ENCODE peak calls at places on chromosomes 11 and 22, in eight cellular contexts. V is suprapubic skin, D is SK-N-SH, Y is pancreas, U is brain microvascular endothelial cell, W is BJ, S is cardiac muscle cell, M is IMR-90. O is an unnamed sample. For H3K27me3, the result is how much of the 10 kb centered on the place peaks cover.

GRCh38 chr11:64238999-64239398 is 1.9 kb upstream of the FKBP2 start:
- DNase-seq in W (no peak), V (no peak), Y (no peak), S (no peak), U (no peak), M (no peak), D (no peak), O (no peak)

GRCh38 chr11:7571640-7572000 is 57.8 kb downstream of the PPFIBP2 start:
- DNase-seq in Y (peak), M (peak), D (peak), S (peak), W (no peak), U (peak), V (no peak), O (no peak)

GRCh38 chr11:18313985-18314763 is 7.8 kb downstream of the HPS5 start:
- DNase-seq in D (no peak), U (peak), W (no peak), Y (no peak), V (no peak), M (peak), S (peak), O (no peak)

GRCh38 chr11:34953955-34954354 is 37.5 kb downstream of the PDHX start:
- DNase-seq in V (no peak), D (no peak), S (no peak), Y (no peak), W (no peak), M (peak), U (no peak), O (no peak)

GRCh38 chr22:42313804-42314581 is 43.5 kb upstream of the TCF20 start:
- DNase-seq in W (no peak), Y (peak), V (no peak), D (peak), U (peak), S (peak), M (peak), O (no peak)

GRCh38 chr22:37089451-37089850 is 20.1 kb downstream of the TMPRSS6 start:
- DNase-seq in W (no peak), V (no peak), S (peak), D (no peak), Y (no peak), M (peak), U (no peak), O (no peak)

GRCh38 chr11:95097209-95097608 is 7.6 kb downstream of the ENDOD1 start:
- DNase-seq in Y (no peak), U (no peak), D (no peak), W (no peak), S (no peak), M (no peak), V (no peak), O (no peak)

GRCh38 chr11:10023202-10023601 is 270.8 kb downstream of the SBF2 start:
- DNase-seq in U (no peak), S (no peak), W (no peak), M (peak), V (no peak), D (no peak), Y (no peak), O (no peak)

GRCh38 chr11:16982256-16982671 is 31.9 kb downstream of the PLEKHA7 start:
- DNase-seq in V (no peak), U (no peak), Y (peak), M (no peak), S (no peak), W (no peak), D (no peak), O (no peak)

GRCh38 chr11:77147668-77148321 is 19.7 kb downstream of the MYO7A start:
- DNase-seq in V (no peak), S (peak), W (no peak), D (no peak), M (no peak), Y (no peak), U (no peak), O (peak)

GRCh38 chr11:121351089-121351488 is 58.5 kb downstream of the SC5D start:
- DNase-seq in Y (no peak), M (no peak), S (no peak), D (no peak), V (no peak), U (no peak), W (no peak), O (no peak)

GRCh38 chr22:26606611-26607010 is 11.2 kb downstream of the CRYBB1 start:
- DNase-seq in Y (no peak), U (peak), S (peak), M (peak), D (no peak), V (no peak), W (no peak), O (no peak)

DNA sequence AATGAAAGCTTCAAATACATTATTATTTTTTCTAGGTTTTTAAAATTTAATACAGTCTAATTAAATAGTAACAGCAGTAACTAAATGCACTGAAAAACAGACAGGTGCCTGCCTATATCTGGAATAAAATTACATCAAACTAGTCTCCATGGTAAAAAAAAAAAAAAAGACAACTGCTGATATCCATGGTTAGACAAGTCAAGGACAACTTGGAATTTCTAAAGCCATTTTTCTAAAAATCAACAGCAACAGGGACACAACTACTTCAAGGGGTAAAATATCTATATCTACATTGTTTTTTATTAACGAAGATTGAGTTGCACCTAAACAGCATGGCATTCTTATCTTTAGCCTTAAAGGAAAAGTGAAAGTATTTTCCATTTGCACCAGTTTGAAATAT is 74.7 kb upstream of the VPREB1 start:
- DNase-seq in U (no peak), W (no peak), Y (no peak), M (no peak), D (no peak), S (no peak), V (no peak), O (no peak)
- H3K27me3 ChIP-seq in U (under half), W (under half), Y (under half), M (under half), D (under half), S (half or more), V (under half), O (under half)

GRCh38 chr11:134332189-134332631 is 422 bp downstream of the GLB1L2 start:
- DNase-seq in S (no peak), Y (peak), U (no peak), D (peak), W (no peak), M (no peak), V (no peak), O (no peak)
- TF ChIP-seq CTCF in S (no peak), Y (no peak), U (no peak), D (no peak), W (no peak), M (no peak), V (no peak), O (no peak)

DNA sequence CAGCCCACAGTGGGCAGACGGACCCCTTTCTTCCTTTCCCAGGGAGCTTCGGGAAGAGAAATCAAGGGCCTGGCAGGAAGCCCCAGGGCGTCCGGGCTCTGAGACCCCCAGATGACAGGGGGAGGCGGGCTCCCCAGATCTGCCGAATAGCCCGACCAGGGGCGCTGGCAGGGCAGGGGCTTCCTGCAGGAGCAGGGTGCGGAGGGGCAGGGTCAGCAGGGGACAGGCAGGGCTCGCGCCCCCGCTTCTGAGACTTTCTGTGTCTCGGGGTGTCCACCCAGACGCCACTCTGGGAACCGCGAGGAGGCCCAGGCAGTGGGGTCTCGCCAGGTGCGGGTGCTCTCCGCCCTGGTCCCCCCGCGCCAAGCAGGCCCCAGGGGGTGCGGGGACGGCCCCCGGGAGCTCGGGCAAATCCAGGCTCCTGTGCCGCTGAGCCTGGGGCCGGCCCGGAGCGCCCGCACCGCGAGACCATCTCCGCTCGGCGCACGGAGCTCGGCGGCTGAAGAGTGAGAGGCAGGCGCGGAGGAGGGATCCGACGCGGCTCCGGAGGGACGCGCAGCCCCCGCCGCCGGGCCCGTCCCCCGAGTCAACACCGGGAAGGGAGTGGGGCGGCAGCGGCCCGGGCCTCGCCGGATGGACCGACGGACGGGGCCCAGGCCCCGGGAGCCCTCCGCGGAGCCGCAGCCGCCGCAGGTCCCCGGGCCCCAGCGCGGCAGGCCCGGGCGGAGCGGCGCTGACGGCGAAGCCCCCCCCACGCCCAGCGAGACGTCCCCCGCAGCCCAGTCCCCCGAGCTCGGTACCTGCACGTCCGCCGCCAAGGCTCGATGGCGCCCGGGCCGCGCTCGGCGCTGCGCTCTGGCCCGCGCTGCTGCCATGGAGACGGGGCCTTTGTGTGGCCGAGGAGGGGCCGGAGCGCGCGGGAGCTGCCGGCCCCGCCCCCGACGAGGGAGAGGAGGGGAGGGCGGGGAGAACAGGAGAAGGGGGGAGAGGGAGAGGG is at the start of gene PLXNB2:
- DNase-seq in V (no peak), M (peak), U (peak), Y (peak), W (no peak), S (peak), D (peak), O (peak)
- H3K4me3 ChIP-seq in V (peak), M (peak), U (peak), Y (peak), W (peak), S (peak), D (peak), O (no peak)

GRCh38 chr11:313304-313786 is 495 bp upstream of the IFITM1 start:
- DNase-seq in W (no peak), S (no peak), U (no peak), M (no peak), Y (no peak), V (peak), D (no peak), O (no peak)

GRCh38 chr11:313787-314547 is at the start of gene IFITM1:
- DNase-seq in W (peak), Y (no peak), V (peak), M (peak), U (no peak), D (no peak), S (peak), O (peak)

GRCh38 chr11:316031-316701 is 2.3 kb downstream of the IFITM1 start:
- DNase-seq in V (peak), Y (no peak), D (peak), U (no peak), W (no peak), S (no peak), M (no peak), O (peak)

GRCh38 chr11:315516-315994 is 1.7 kb downstream of the IFITM1 start:
- DNase-seq in S (no peak), W (no peak), Y (no peak), D (no peak), U (no peak), M (no peak), V (peak), O (no peak)

DNA sequence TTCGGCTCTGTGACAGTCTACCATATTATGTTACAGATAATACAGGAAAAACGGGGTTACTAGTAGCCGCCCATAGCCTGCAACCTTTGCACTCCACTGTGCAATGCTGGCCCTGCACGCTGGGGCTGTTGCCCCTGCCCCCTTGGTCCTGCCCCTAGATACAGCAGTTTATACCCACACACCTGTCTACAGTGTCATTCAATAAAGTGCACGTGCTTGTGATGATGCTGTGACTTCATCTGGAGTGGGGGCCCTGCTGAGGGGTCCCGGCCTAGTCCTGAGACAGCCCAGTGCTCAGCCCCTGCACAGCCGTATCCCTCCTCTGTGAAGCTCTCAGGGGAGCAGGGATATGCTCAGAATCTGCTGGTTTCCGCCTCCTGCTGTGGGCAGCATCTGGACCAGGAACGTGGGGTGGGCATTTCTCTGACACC is 1.2 kb downstream of the IFITM1 start:
- DNase-seq in M (no peak), D (no peak), W (no peak), U (no peak), S (no peak), Y (no peak), V (no peak), O (no peak)
- H3K27me3 ChIP-seq in M (under half), D (under half), W (under half), U (under half), S (under half), Y (under half), V (under half), O (under half)

DNA sequence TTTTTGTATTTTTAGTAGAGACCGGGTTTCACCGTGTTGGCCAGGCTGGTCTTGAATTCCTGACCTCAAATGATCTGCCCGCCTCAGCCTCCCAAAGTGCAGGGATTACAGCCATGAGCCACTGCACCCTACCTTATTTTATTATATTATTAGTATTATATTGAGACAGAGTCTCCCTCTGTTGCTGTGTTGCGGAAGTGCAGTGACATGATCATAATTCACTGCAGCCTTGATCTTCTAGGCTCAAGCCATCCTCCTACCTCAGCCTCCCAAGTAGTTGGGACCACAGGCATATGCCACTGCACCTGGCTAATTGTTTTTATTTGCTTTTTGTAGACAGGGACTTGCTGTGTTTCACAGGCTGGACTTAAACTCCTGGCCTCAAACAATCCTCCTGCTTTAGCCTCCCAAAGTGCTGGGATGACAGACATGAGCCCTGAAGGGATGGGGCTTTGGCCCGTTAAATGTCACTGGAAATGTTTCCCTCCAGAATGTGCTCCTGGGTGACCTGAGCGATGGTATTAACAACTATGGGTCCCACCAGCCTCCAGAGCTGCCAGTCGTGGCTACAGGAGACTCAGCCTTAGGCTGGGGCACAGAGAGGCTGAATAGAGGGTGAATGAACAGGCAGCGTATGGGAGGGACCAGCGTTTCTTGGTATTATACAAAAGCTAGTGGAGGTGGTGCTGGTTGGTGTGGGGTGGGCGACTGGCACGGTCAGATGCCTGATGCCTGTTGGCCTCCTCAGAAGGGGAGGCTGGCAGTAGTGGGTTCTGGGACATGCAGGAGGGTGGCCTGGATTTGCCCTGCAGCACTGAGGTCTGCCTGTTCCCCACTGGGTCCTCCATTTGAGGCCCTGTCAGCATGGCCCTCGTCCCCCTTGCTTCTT is 7.3 kb downstream of the TANGO2 start:
- DNase-seq in U (peak), D (no peak), Y (no peak), V (peak), W (no peak), S (peak), M (no peak), O (no peak)
- TF ChIP-seq CTCF in U (peak), D (peak), Y (no peak), V (peak), W (peak), S (peak), M (peak), O (no peak)

DNA sequence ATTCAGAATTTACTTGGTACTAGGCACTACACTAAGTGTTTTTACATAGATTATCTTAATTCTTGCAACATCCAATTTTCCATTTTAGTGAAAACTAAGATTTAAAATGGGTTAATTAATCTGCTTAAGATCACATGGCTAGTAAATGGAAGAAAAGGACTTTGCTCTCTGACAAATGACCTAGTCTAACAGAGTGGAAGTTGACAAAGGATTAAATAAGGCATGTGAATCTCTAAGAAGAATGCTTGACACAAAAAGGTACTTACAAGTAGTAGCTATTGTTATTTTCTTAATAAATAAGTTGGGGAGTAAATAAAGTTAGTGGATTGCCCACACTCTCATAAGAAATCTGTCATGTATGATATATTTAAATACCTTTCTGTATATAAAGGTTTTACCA is 584.8 kb downstream of the DLG2 start:
- DNase-seq in M (no peak), U (no peak), D (no peak), S (no peak), W (no peak), Y (no peak), V (no peak), O (no peak)
- H3K4me3 ChIP-seq in M (no peak), U (no peak), D (no peak), S (no peak), W (no peak), Y (no peak), V (no peak), O (no peak)

GRCh38 chr11:2103666-2104523 is 35.3 kb downstream of the IGF2 start:
- DNase-seq in U (no peak), V (peak), W (no peak), D (no peak), Y (no peak), S (no peak), M (no peak), O (no peak)
- H3K27me3 ChIP-seq in U (under half), V (under half), W (under half), D (under half), Y (under half), S (under half), M (under half), O (under half)

GRCh38 chr11:96390403-96390830 is 604 bp downstream of the JRKL start:
- DNase-seq in S (peak), V (no peak), U (peak), D (peak), M (peak), W (no peak), Y (no peak), O (no peak)

GRCh38 chr11:96393753-96394348 is 4.0 kb downstream of the JRKL start:
- DNase-seq in S (peak), Y (no peak), V (no peak), W (no peak), U (peak), D (peak), M (peak), O (peak)

GRCh38 chr11:96388891-96389603 is 665 bp downstream of the CCDC82 start:
- DNase-seq in U (no peak), V (no peak), S (no peak), M (no peak), W (no peak), Y (no peak), D (peak), O (no peak)

GRCh38 chr11:96391698-96392307 is 2.0 kb downstream of the JRKL start:
- DNase-seq in V (no peak), W (no peak), S (no peak), D (no peak), U (peak), M (no peak), Y (no peak), O (no peak)

GRCh38 chr11:96389604-96390402 is at the start of the genes CCDC82 and JRKL:
- DNase-seq in M (peak), U (peak), V (peak), D (peak), W (peak), S (peak), Y (peak), O (peak)
- TF ChIP-seq CTCF in M (no peak), U (no peak), V (no peak), D (peak), W (no peak), S (no peak), Y (no peak), O (no peak)

GRCh38 chr11:46906596-46906995 is 11.8 kb downstream of the LRP4 start:
- DNase-seq in S (no peak), M (peak), U (peak), V (no peak), Y (no peak), W (no peak), D (no peak), O (no peak)
- H3K4me3 ChIP-seq in S (no peak), M (no peak), U (no peak), V (no peak), Y (no peak), W (no peak), D (no peak), O (no peak)

DNA sequence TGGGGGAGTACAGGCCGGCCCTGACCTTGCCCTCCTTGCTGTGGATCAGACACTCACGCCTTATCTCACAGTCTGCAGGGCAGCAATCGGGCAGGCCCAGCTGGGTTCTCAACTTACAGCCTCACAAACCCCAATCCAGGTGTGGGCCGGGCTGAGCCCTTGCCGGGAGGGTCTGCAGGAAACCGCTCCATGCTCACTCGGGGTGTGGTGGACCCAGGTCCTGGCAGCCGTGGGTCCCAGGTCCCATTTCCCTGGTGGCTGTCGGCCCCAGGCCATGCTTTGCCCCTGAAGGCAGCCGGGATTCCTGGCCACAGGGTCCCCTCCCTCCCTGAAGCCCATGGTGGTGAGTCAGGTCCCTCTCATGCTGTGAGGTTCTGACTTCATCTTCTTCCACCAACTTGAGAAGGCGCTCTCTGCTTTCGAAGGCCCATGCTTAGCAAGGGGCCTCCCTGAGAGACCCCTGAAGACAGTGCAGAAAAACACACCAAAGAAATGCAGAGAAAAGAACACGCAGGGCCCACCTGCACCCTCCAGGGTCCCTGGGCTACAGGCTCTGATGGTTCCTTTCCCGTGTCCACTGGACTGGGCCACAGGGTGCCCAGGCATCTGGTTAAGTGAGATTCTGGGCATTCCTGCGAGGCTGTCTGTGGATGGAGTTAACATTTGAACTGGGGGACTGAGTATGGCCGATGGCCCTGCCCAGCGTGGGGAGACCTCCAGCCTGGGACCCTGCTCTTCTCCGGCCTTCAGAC is 588.2 kb downstream of the BRD1 start:
- DNase-seq in D (no peak), Y (no peak), M (no peak), W (no peak), S (no peak), U (no peak), V (peak), O (no peak)
- H3K27me3 ChIP-seq in D (under half), Y (under half), M (under half), W (under half), S (under half), U (under half), V (under half), O (under half)